ENCODE peak calls at places on chromosomes 13 and 19, in seven cellular contexts. J is AG04450, N is breast epithelium, V is colonic mucosa, I is neural progenitor cell, G is heart right ventricle, M is OCI-LY7. T is an unnamed sample.

GRCh38 chr13:67328895-67329294 is 98.8 kb upstream of the PCDH9 start:
- DNase-seq in I (no peak), N (no peak), J (no peak), V (no peak), M (no peak), G (no peak), T (no peak)

GRCh38 chr19:48750771-48751504 is 1.5 kb downstream of the FUT1 start:
- DNase-seq in J (no peak), G (no peak), N (no peak), I (no peak), V (no peak), M (no peak), T (no peak)

GRCh38 chr13:81171065-81171647 is 830.2 kb upstream of the SPRY2 start:
- DNase-seq in M (peak; percentile 18), N (no peak), G (no peak), J (no peak), V (no peak), I (peak; percentile 18), T (no peak)

GRCh38 chr13:35988648-35989081 is 142.5 kb downstream of the DCLK1 start:
- DNase-seq in V (no peak), M (no peak), I (no peak), N (no peak), J (no peak), G (no peak), T (no peak)

GRCh38 chr19:33409035-33409434 is 35.5 kb downstream of the CEBPG start:
- DNase-seq in V (no peak), G (no peak), N (no peak), I (no peak), M (no peak), J (no peak), T (no peak)

GRCh38 chr19:15629003-15629880 is 11.5 kb upstream of the CYP4F3 start:
- DNase-seq in I (peak; percentile 5), N (peak; percentile 75), M (peak; percentile 73), G (peak; percentile 83), J (peak; percentile 2), V (peak; percentile 93), T (peak; percentile 78)

GRCh38 chr19:35404879-35405622 is 34.2 kb downstream of the GPR42 start:
- DNase-seq in I (peak; percentile 39), V (no peak), J (peak; percentile 16), N (peak; percentile 30), M (no peak), G (no peak), T (no peak)

GRCh38 chr13:23806874-23807522 is 82.2 kb downstream of the MIPEP start:
- DNase-seq in V (no peak), G (no peak), J (no peak), M (peak; percentile 71), N (no peak), I (no peak), T (no peak)

GRCh38 chr19:8261347-8261746 is 46.8 kb downstream of the CD320 start:
- DNase-seq in J (no peak), I (no peak), N (no peak), V (no peak), M (no peak), G (no peak), T (no peak)

GRCh38 chr19:20423381-20424207 is 142.0 kb downstream of the ZNF737 start:
- DNase-seq in I (peak; percentile 37), N (peak; percentile 54), V (peak; percentile 50), J (no peak), G (peak; percentile 57), M (peak; percentile 38), T (peak; percentile 80)

GRCh38 chr19:35702223-35703012 is 1.9 kb upstream of the ZBTB32 start:
- DNase-seq in J (peak; percentile 94), I (peak; percentile 99), V (peak; percentile 96), G (peak; percentile 93), M (peak; percentile 99), N (peak; percentile 96), T (peak; percentile 95)

GRCh38 chr13:47680752-47681151 is 320.3 kb downstream of the SUCLA2 start:
- DNase-seq in V (no peak), M (no peak), G (no peak), N (no peak), I (no peak), J (no peak), T (no peak)

GRCh38 chr19:32404213-32404938 is 1.2 kb upstream of the DPY19L3 start:
- DNase-seq in V (no peak), G (no peak), N (no peak), J (no peak), I (peak; percentile 78), M (no peak), T (no peak)

GRCh38 chr13:31200636-31200970 is 828 bp downstream of the B3GLCT start:
- DNase-seq in V (peak; percentile 54), G (peak; percentile 66), M (peak; percentile 62), J (no peak), I (peak; percentile 69), N (no peak), T (peak; percentile 79)

GRCh38 chr13:43758834-43759233 is 27.9 kb downstream of the ENOX1 start:
- DNase-seq in V (no peak), M (no peak), I (no peak), J (no peak), N (no peak), G (no peak), T (no peak)

GRCh38 chr13:51805313-51805712 is 1.4 kb upstream of the DHRS12 start:
- DNase-seq in I (no peak), V (no peak), J (no peak), N (no peak), G (no peak), M (no peak), T (no peak)

GRCh38 chr19:41707871-41708371 is 505 bp upstream of the CEACAM5 start:
- DNase-seq in G (no peak), V (no peak), M (no peak), N (no peak), J (no peak), I (no peak), T (peak; percentile 38)

GRCh38 chr19:50418186-50419021 is at the start of gene SPIB:
- DNase-seq in V (no peak), I (peak; percentile 24), G (no peak), N (no peak), J (no peak), M (peak; percentile 75), T (no peak)
- H3K4me3 ChIP-seq in V (peak within 1 kb of the TSS; percentile 15), I (peak within 1 kb of the TSS; percentile 37), G (no peak within 1 kb of the TSS), N (no peak within 1 kb of the TSS), J (no peak within 1 kb of the TSS), M (peak within 1 kb of the TSS; percentile 80), T (no peak within 1 kb of the TSS)

GRCh38 chr19:2577722-2578335 is 101.9 kb downstream of the GADD45B start:
- DNase-seq in J (no peak), N (no peak), I (no peak), G (no peak), V (no peak), M (no peak), T (peak; percentile 77)

GRCh38 chr19:2578391-2578826 is 102.5 kb downstream of the GADD45B start:
- DNase-seq in G (no peak), N (peak; percentile 40), V (peak; percentile 52), M (no peak), J (no peak), I (peak; percentile 43), T (no peak)

GRCh38 chr19:2582984-2583956 is 107.3 kb downstream of the GADD45B start:
- DNase-seq in V (no peak), M (peak; percentile 28), N (no peak), I (no peak), G (no peak), J (no peak), T (peak; percentile 50)

GRCh38 chr19:2578911-2579677 is 103.2 kb downstream of the GADD45B start:
- DNase-seq in N (peak; percentile 89), M (no peak), J (peak; percentile 61), V (peak; percentile 88), I (peak; percentile 93), G (peak; percentile 92), T (peak; percentile 97)

DNA sequence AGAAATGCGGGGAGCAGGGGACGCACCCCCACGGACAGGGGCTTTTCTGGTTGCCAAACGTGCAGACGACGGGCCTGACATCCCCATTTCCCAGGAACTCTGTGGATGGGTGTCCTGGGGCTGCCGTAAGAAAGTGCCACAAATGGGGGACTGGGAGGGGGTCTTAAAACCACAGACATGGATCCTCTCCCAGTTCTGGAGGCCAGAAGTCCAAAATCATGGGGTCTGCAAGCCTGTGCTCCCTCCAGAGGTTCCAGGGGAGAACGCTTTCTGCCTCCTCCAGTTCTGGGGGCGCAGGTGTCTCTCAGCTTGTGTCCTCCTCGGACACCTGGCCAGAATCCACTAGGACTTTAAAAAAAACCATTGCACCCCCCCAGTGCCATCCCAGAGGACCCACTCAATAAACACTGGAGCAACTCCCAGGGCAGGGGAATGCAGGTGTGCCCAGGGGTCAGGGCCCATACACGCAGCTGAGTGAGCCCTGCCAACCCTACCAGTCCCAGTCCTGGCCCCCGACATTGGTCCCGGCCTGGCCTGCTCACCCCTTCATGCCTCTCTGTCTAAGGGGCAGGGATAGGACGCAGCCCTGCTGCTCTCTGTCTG is 103.9 kb downstream of the GADD45B start:
- DNase-seq in V (no peak), N (no peak), M (no peak), G (no peak), I (no peak), J (no peak), T (no peak)
- TF ChIP-seq CTCF in V (peak; percentile 32), N (no peak), M (peak; percentile 10), G (no peak), I (no peak), J (no peak), T (no peak)

GRCh38 chr13:33264620-33264978 is 21.0 kb downstream of the STARD13 start:
- DNase-seq in N (no peak), J (no peak), I (no peak), G (no peak), V (peak; percentile 38), M (no peak), T (no peak)
- H3K27ac ChIP-seq in N (no peak overlapping the region), J (no peak overlapping the region), I (no peak overlapping the region), G (peak overlapping the region; percentile 30), V (peak overlapping the region; percentile 18), M (no peak overlapping the region), T (peak overlapping the region; percentile 35)

GRCh38 chr19:56476093-56476492 is 1.1 kb downstream of the ZNF667 start:
- DNase-seq in J (no peak), M (no peak), N (no peak), I (no peak), G (no peak), V (no peak), T (no peak)
- H3K4me3 ChIP-seq in J (peak overlapping the region; percentile 84), M (no peak overlapping the region), N (no peak overlapping the region), I (peak overlapping the region; percentile 60), G (peak overlapping the region; percentile 76), V (no peak overlapping the region), T (peak overlapping the region; percentile 87)

T was measured in coronary artery.